ENCODE peak calls at places on chromosomes 1 and 21, in four cellular contexts. V is CD8-positive, alpha-beta T cell; D is choroid plexus epithelial cell; A is GM06990. K is an unnamed sample.

GRCh38 chr1:27980216-27980820 is 20.5 kb downstream of the XKR8 start:
- DNase-seq in D (no peak), V (no peak), A (no peak), K (no peak)

GRCh38 chr21:45550552-45551210 is 8.4 kb upstream of the SLC19A1 start:
- DNase-seq in A (peak), D (peak), V (peak), K (peak)

GRCh38 chr1:220498188-220498587 is 29.7 kb upstream of the MARK1 start:
- DNase-seq in D (no peak), A (no peak), V (no peak), K (no peak)

GRCh38 chr1:244049142-244049968 is 1.7 kb upstream of the ZBTB18 start:
- DNase-seq in D (peak), A (peak), V (peak), K (peak)

GRCh38 chr1:110746644-110747259 is 72.0 kb upstream of the KCNA3 start:
- DNase-seq in D (peak), A (no peak), V (peak), K (peak)

GRCh38 chr1:97337250-97338030 is 583.4 kb downstream of the DPYD start:
- DNase-seq in A (no peak), V (no peak), D (no peak), K (no peak)

GRCh38 chr1:207282049-207282448 is 39.4 kb upstream of the CD55 start:
- DNase-seq in A (no peak), D (peak), V (no peak), K (no peak)

GRCh38 chr1:27601771-27602509 is 2.0 kb downstream of the AHDC1 start:
- DNase-seq in V (no peak), D (no peak), A (no peak), K (peak)

GRCh38 chr21:37710555-37711293 is 205.5 kb downstream of the KCNJ6 start:
- DNase-seq in D (peak), A (no peak), V (no peak), K (no peak)

GRCh38 chr1:63429281-63429680 is 61.9 kb downstream of the ALG6 start:
- DNase-seq in V (no peak), D (no peak), A (no peak), K (no peak)

GRCh38 chr1:12124693-12125421 is 41.9 kb upstream of the TNFRSF1B start:
- DNase-seq in D (peak), A (no peak), V (peak), K (peak)

GRCh38 chr1:59605761-59606160 is 209.0 kb upstream of the HOOK1 start:
- DNase-seq in D (peak), V (no peak), A (no peak), K (no peak)

GRCh38 chr1:11147371-11147770 is 41.8 kb upstream of the ANGPTL7 start:
- DNase-seq in D (no peak), A (no peak), V (no peak), K (no peak)

GRCh38 chr21:38505654-38506523 is 7.6 kb upstream of the ERG start:
- DNase-seq in D (peak), A (no peak), V (no peak), K (peak)

GRCh38 chr1:50959303-50959912 is 659 bp downstream of the FAF1 start:
- DNase-seq in V (peak), A (no peak), D (no peak), K (peak)

GRCh38 chr1:38662141-38662540 is 197.4 kb downstream of the RRAGC start:
- DNase-seq in D (no peak), V (no peak), A (no peak), K (no peak)

GRCh38 chr1:17293681-17294415 is 14.1 kb upstream of the PADI4 start:
- DNase-seq in A (no peak), V (no peak), D (no peak), K (no peak)

GRCh38 chr1:207815466-207815865 is 63.6 kb downstream of the CD46 start:
- DNase-seq in A (no peak), V (no peak), D (no peak), K (no peak)

GRCh38 chr1:53278294-53278693 is 40.0 kb upstream of the MAGOH start:
- DNase-seq in A (no peak), D (peak), V (peak), K (peak)

GRCh38 chr1:228691926-228692325 is 43.4 kb upstream of the RHOU start:
- DNase-seq in V (no peak), D (peak), A (no peak), K (peak)

GRCh38 chr1:42935313-42935624 is 23.4 kb downstream of the SLC2A1 start:
- DNase-seq in D (no peak), A (peak), V (no peak), K (no peak)

GRCh38 chr1:203342192-203342940 is 8.6 kb downstream of the FMOD start:
- DNase-seq in A (no peak), D (peak), V (peak), K (peak)

GRCh38 chr1:221541296-221541695 is 200.6 kb downstream of the DUSP10 start:
- DNase-seq in D (no peak), V (no peak), A (no peak), K (no peak)

GRCh38 chr1:221548942-221549341 is 192.9 kb downstream of the DUSP10 start:
- DNase-seq in D (no peak), A (no peak), V (no peak), K (no peak)

DNA sequence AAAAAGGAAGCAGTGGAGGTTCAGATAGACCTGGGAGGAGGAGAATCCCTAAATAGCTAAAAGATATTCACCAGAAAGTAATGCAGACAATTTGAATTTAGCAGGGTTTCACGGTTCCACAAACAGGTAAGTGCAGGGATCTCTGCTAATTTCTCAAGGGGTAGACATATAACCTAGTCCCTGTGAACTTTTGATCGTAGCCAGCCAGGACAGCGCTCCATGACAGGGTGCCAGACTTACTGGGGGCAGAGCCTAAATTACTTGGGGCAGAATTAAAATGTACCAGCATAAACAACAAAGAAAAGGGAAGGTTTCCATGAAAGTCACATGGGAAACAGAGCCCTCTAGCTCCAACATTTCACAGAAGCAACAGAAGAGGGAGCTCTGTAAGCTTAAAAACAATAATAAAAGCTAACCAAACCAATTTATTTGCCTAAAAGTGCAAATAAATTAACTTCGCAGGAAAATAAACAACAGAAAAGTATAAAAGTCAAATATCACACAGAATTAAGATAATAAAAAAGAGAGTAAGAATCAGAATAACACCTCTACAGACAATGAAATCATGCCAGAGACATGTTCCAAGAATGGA is 198.3 kb downstream of the DUSP10 start:
- DNase-seq in A (no peak), D (peak), V (no peak), K (peak)
- TF ChIP-seq CTCF in A (peak), D (peak), V (peak), K (peak)

DNA sequence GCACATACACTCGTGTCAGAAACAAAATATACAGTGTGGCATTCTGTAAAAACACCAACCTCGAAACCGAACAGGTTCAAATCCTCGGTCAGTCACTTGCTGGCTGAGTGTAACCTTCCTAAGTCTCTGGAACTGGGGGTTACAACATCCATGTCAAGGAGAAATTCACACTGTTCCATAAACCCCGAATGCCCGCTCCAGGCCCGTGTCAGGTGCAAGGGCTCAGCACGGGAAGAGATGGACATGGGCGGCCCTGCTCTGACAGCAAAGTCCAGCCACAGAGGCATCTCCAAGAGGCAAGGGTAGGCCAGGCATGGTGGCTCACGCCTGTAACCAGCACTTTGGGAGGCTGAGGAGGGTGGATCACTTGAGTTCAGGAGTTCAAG is 79.5 kb downstream of the SLC66A1 start:
- DNase-seq in D (no peak), V (no peak), A (no peak), K (no peak)
- TF ChIP-seq CTCF in D (no peak), V (peak), A (no peak), K (no peak)

GRCh38 chr1:153958111-153958960 is at the start of gene CRTC2:
- DNase-seq in A (peak), V (peak), D (peak), K (peak)
- TF ChIP-seq CTCF in A (peak), V (no peak), D (no peak), K (no peak)

DNA sequence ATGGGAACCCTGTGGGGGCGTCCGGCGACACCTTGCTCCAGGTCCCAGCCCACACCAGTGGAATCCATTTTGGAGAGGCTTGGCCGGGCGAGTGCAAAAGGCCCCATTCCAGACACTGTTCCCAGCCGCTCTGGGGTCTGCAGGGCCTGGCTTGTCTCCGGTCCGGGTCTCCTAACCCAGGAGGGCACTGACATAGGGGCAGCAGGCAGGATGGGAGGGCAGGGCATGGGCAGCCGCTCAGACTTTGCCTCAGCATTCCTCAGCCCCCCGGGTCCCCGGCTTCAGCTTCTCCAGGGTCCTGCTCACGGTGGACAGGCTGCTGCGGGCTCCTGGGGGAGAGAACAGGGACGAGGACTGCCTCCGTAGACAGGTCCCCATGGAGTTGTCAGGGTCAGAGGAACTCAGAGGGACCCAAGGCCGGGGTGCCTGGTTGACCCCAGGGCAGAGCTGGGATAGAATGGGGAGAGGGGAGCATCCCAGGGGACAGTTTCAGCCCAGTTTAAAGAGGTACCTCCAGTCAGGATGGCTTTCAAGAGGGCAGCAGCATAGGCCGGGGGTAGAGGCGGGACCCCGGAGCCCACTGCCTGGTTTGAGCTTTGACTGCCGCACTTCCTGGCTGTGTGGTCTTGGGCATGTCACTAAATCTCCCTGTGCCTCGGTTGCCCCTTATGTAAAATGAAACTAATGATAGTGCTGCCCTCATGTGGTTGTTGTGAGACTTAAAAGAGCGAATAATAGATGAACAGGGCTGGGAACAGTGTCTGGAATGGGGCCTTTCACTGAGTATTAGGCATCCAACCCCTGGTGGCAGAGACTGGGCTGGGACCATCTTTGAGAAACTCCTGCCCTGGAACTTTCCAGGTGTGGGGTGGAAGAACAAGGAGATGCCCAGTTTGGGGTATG is 3.7 kb downstream of the KNCN start:
- DNase-seq in A (no peak), D (peak), V (no peak), K (peak)
- TF ChIP-seq CTCF in A (peak), D (peak), V (peak), K (peak)

DNA sequence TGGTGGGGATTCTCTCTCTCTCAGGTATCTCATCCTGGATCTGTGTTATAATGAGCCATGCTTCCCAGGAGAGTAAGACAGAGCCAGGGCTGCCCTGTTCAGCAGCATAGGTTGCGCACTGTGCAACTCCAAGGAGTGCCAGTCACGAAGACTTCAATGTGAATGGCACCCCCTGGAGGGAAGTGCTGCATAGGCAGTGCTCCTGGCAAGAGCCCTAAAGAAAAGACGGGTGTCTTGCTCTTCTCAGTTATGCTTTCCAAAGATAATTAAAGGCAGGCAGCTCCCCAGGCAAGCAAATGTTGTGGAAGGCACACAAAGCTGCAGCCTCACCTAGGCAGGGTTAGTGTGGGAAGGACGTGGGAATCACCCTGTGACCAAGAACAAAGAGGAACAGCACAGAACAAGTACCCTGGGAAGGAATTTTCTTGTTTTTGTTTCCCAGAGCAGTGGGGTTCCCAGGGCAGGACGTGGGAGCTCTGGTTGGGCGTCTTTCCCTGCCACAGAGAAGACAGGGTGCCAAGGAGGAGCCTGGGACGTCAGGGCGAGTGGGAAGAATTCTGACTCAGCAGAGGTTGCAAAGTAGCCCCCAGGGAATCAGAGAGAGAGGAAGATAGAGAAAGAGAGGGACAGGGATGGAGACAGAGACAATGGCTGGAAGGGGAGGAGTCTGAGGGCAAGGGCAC is 120.9 kb downstream of the KCNN3 start:
- DNase-seq in V (no peak), A (no peak), D (peak), K (no peak)
- TF ChIP-seq CTCF in V (no peak), A (peak), D (peak), K (peak)

GRCh38 chr1:72557446-72558049 is 275.2 kb upstream of the NEGR1 start:
- DNase-seq in A (no peak), D (peak), V (no peak), K (no peak)
- TF ChIP-seq CTCF in A (no peak), D (peak), V (no peak), K (no peak)